ENCODE peak calls at places on chromosome 21, in seven cellular contexts. One of them, this sample, is unnamed. For H4K20me1, the result is how much of the 10 kb centered on the place peaks cover.

GRCh38 chr21:31142600-31142999 is 104.3 kb upstream of the KRTAP19-8 start:
- DNase-seq in IMR-90: no peak
- DNase-seq in GM23338: peak
- DNase-seq in fibroblast of lung: no peak
- DNase-seq in H9: no peak
- DNase-seq in GM23248: no peak
- DNase-seq in PC-3: peak
- DNase-seq in this sample: no peak

GRCh38 chr21:15434185-15434905 is 295.4 kb upstream of the USP25 start:
- DNase-seq in IMR-90: no peak
- DNase-seq in GM23338: no peak
- DNase-seq in fibroblast of lung: no peak
- DNase-seq in H9: no peak
- DNase-seq in GM23248: no peak
- DNase-seq in PC-3: no peak
- DNase-seq in this sample: no peak

GRCh38 chr21:39025198-39025597 is 158.1 kb downstream of the PSMG1 start:
- DNase-seq in IMR-90: no peak
- DNase-seq in GM23338: no peak
- DNase-seq in fibroblast of lung: no peak
- DNase-seq in H9: no peak
- DNase-seq in GM23248: no peak
- DNase-seq in PC-3: no peak
- DNase-seq in this sample: no peak

GRCh38 chr21:17780539-17780938 is 38.6 kb downstream of the C21orf91 start:
- DNase-seq in IMR-90: no peak
- DNase-seq in GM23338: no peak
- DNase-seq in fibroblast of lung: no peak
- DNase-seq in H9: no peak
- DNase-seq in GM23248: no peak
- DNase-seq in PC-3: no peak
- DNase-seq in this sample: no peak

GRCh38 chr21:31873275-31873695 is 465 bp downstream of the HUNK start:
- DNase-seq in IMR-90: no peak
- DNase-seq in GM23338: peak
- DNase-seq in fibroblast of lung: no peak
- DNase-seq in H9: peak
- DNase-seq in GM23248: no peak
- DNase-seq in PC-3: no peak
- DNase-seq in this sample: no peak

GRCh38 chr21:36699026-36699545 is at the start of gene SIM2:
- DNase-seq in IMR-90: peak
- DNase-seq in GM23338: peak
- DNase-seq in fibroblast of lung: no peak
- DNase-seq in H9: peak
- DNase-seq in GM23248: peak
- DNase-seq in PC-3: peak
- DNase-seq in this sample: peak

GRCh38 chr21:17576080-17576835 is 36.4 kb downstream of the BTG3 start:
- DNase-seq in IMR-90: no peak
- DNase-seq in GM23338: no peak
- DNase-seq in fibroblast of lung: no peak
- DNase-seq in H9: no peak
- DNase-seq in GM23248: no peak
- DNase-seq in PC-3: no peak
- DNase-seq in this sample: no peak

GRCh38 chr21:18764720-18765119 is 361.1 kb upstream of the TMPRSS15 start:
- DNase-seq in IMR-90: no peak
- DNase-seq in GM23338: no peak
- DNase-seq in fibroblast of lung: no peak
- DNase-seq in H9: no peak
- DNase-seq in GM23248: no peak
- DNase-seq in PC-3: no peak
- DNase-seq in this sample: no peak

GRCh38 chr21:17575076-17575475 is 37.6 kb downstream of the BTG3 start:
- DNase-seq in IMR-90: no peak
- DNase-seq in GM23338: no peak
- DNase-seq in fibroblast of lung: no peak
- DNase-seq in H9: no peak
- DNase-seq in GM23248: no peak
- DNase-seq in PC-3: no peak
- DNase-seq in this sample: no peak

GRCh38 chr21:24727803-24728425 is 879.4 kb downstream of the MRPL39 start:
- DNase-seq in IMR-90: peak
- DNase-seq in GM23338: peak
- DNase-seq in fibroblast of lung: peak
- DNase-seq in H9: no peak
- DNase-seq in GM23248: no peak
- DNase-seq in PC-3: no peak
- DNase-seq in this sample: no peak

GRCh38 chr21:26096972-26097371 is 73.6 kb downstream of the APP start:
- DNase-seq in IMR-90: no peak
- DNase-seq in GM23338: no peak
- DNase-seq in fibroblast of lung: no peak
- DNase-seq in H9: no peak
- DNase-seq in GM23248: no peak
- DNase-seq in PC-3: no peak
- DNase-seq in this sample: no peak

GRCh38 chr21:38386967-38387366 is 111.3 kb downstream of the ERG start:
- DNase-seq in IMR-90: no peak
- DNase-seq in GM23338: no peak
- DNase-seq in fibroblast of lung: no peak
- DNase-seq in H9: no peak
- DNase-seq in GM23248: peak
- DNase-seq in PC-3: no peak
- DNase-seq in this sample: peak

GRCh38 chr21:15240846-15241245 is 176.0 kb upstream of the NRIP1 start:
- DNase-seq in IMR-90: no peak
- DNase-seq in GM23338: no peak
- DNase-seq in fibroblast of lung: peak
- DNase-seq in H9: no peak
- DNase-seq in GM23248: no peak
- DNase-seq in PC-3: no peak
- DNase-seq in this sample: no peak

GRCh38 chr21:36773111-36773510 is 74.2 kb downstream of the SIM2 start:
- DNase-seq in IMR-90: peak
- DNase-seq in GM23338: no peak
- DNase-seq in fibroblast of lung: peak
- DNase-seq in H9: no peak
- DNase-seq in GM23248: peak
- DNase-seq in PC-3: peak
- DNase-seq in this sample: peak

GRCh38 chr21:32578107-32578691 is 7.1 kb downstream of the TCP10L start:
- DNase-seq in IMR-90: peak
- DNase-seq in GM23338: peak
- DNase-seq in fibroblast of lung: no peak
- DNase-seq in H9: peak
- DNase-seq in GM23248: peak
- DNase-seq in PC-3: peak
- DNase-seq in this sample: peak

GRCh38 chr21:41164981-41165650 is 2.8 kb upstream of the BACE2 start:
- DNase-seq in IMR-90: peak
- DNase-seq in GM23338: no peak
- DNase-seq in fibroblast of lung: peak
- DNase-seq in H9: no peak
- DNase-seq in GM23248: peak
- DNase-seq in PC-3: peak
- DNase-seq in this sample: peak

GRCh38 chr21:17746920-17747319 is 72.2 kb downstream of the C21orf91 start:
- DNase-seq in IMR-90: no peak
- DNase-seq in GM23338: no peak
- DNase-seq in fibroblast of lung: no peak
- DNase-seq in H9: no peak
- DNase-seq in GM23248: no peak
- DNase-seq in PC-3: no peak
- DNase-seq in this sample: no peak

GRCh38 chr21:16195896-16196443 is 466.2 kb downstream of the USP25 start:
- DNase-seq in IMR-90: no peak
- DNase-seq in GM23338: no peak
- DNase-seq in fibroblast of lung: peak
- DNase-seq in H9: no peak
- DNase-seq in GM23248: peak
- DNase-seq in PC-3: no peak
- DNase-seq in this sample: peak

GRCh38 chr21:35963920-35964451 is 96.3 kb downstream of the SETD4 start:
- DNase-seq in IMR-90: peak
- DNase-seq in GM23338: peak
- DNase-seq in fibroblast of lung: no peak
- DNase-seq in H9: no peak
- DNase-seq in GM23248: no peak
- DNase-seq in PC-3: no peak
- DNase-seq in this sample: no peak

GRCh38 chr21:22880573-22880972 is 1882.4 kb downstream of the NCAM2 start:
- DNase-seq in IMR-90: no peak
- DNase-seq in GM23338: no peak
- DNase-seq in fibroblast of lung: no peak
- DNase-seq in H9: no peak
- DNase-seq in GM23248: no peak
- DNase-seq in PC-3: no peak
- DNase-seq in this sample: no peak

GRCh38 chr21:17901458-17902092 is 82.4 kb upstream of the C21orf91 start:
- DNase-seq in IMR-90: peak
- DNase-seq in GM23338: no peak
- DNase-seq in fibroblast of lung: no peak
- DNase-seq in H9: peak
- DNase-seq in GM23248: peak
- DNase-seq in PC-3: peak
- DNase-seq in this sample: peak

GRCh38 chr21:25080706-25081495 is 526.4 kb downstream of the MRPL39 start:
- DNase-seq in IMR-90: peak
- DNase-seq in GM23338: no peak
- DNase-seq in fibroblast of lung: peak
- DNase-seq in H9: no peak
- DNase-seq in GM23248: peak
- DNase-seq in PC-3: no peak
- DNase-seq in this sample: no peak

GRCh38 chr21:29053011-29053553 is 20.4 kb downstream of the CCT8 start:
- DNase-seq in IMR-90: no peak
- DNase-seq in GM23338: no peak
- DNase-seq in fibroblast of lung: no peak
- DNase-seq in H9: no peak
- DNase-seq in GM23248: no peak
- DNase-seq in PC-3: no peak
- DNase-seq in this sample: no peak

GRCh38 chr21:29053656-29054055 is 19.8 kb downstream of the CCT8 start:
- DNase-seq in IMR-90: peak
- DNase-seq in GM23338: no peak
- DNase-seq in fibroblast of lung: peak
- DNase-seq in H9: no peak
- DNase-seq in GM23248: no peak
- DNase-seq in PC-3: no peak
- DNase-seq in this sample: no peak

GRCh38 chr21:29055080-29055479 is 18.4 kb downstream of the CCT8 start:
- DNase-seq in IMR-90: no peak
- DNase-seq in GM23338: no peak
- DNase-seq in fibroblast of lung: no peak
- DNase-seq in H9: no peak
- DNase-seq in GM23248: no peak
- DNase-seq in PC-3: no peak
- DNase-seq in this sample: no peak

GRCh38 chr21:29056538-29057050 is 16.9 kb downstream of the CCT8 start:
- DNase-seq in IMR-90: no peak
- DNase-seq in GM23338: no peak
- DNase-seq in fibroblast of lung: no peak
- DNase-seq in H9: no peak
- DNase-seq in GM23248: peak
- DNase-seq in PC-3: no peak
- DNase-seq in this sample: no peak

GRCh38 chr21:29056005-29056404 is 17.4 kb downstream of the CCT8 start:
- DNase-seq in IMR-90: peak
- DNase-seq in GM23338: no peak
- DNase-seq in fibroblast of lung: peak
- DNase-seq in H9: no peak
- DNase-seq in GM23248: peak
- DNase-seq in PC-3: peak
- DNase-seq in this sample: no peak
- H4K20me1 ChIP-seq in IMR-90: under half
- H4K20me1 ChIP-seq in GM23338: under half
- H4K20me1 ChIP-seq in fibroblast of lung: under half
- H4K20me1 ChIP-seq in H9: under half
- H4K20me1 ChIP-seq in GM23248: under half
- H4K20me1 ChIP-seq in PC-3: under half
- H4K20me1 ChIP-seq in this sample: under half

GRCh38 chr21:44350773-44351481 is 2.5 kb upstream of the TRPM2 start:
- DNase-seq in IMR-90: no peak
- DNase-seq in GM23338: no peak
- DNase-seq in fibroblast of lung: no peak
- DNase-seq in H9: peak
- DNase-seq in GM23248: no peak
- DNase-seq in PC-3: no peak
- DNase-seq in this sample: no peak
- H4K20me1 ChIP-seq in IMR-90: under half
- H4K20me1 ChIP-seq in GM23338: under half
- H4K20me1 ChIP-seq in fibroblast of lung: under half
- H4K20me1 ChIP-seq in H9: under half
- H4K20me1 ChIP-seq in GM23248: under half
- H4K20me1 ChIP-seq in PC-3: under half
- H4K20me1 ChIP-seq in this sample: under half

GRCh38 chr21:34128674-34129038 is 55.3 kb downstream of the MRPS6 start:
- DNase-seq in IMR-90: no peak
- DNase-seq in GM23338: no peak
- DNase-seq in fibroblast of lung: no peak
- DNase-seq in H9: no peak
- DNase-seq in GM23248: no peak
- DNase-seq in PC-3: no peak
- DNase-seq in this sample: no peak

GRCh38 chr21:34123609-34124008 is 50.2 kb downstream of the MRPS6 start:
- DNase-seq in IMR-90: no peak
- DNase-seq in GM23338: no peak
- DNase-seq in fibroblast of lung: no peak
- DNase-seq in H9: no peak
- DNase-seq in GM23248: no peak
- DNase-seq in PC-3: no peak
- DNase-seq in this sample: no peak

GRCh38 chr21:34126691-34127090 is 53.3 kb downstream of the MRPS6 start:
- DNase-seq in IMR-90: peak
- DNase-seq in GM23338: no peak
- DNase-seq in fibroblast of lung: peak
- DNase-seq in H9: no peak
- DNase-seq in GM23248: peak
- DNase-seq in PC-3: no peak
- DNase-seq in this sample: peak

GRCh38 chr21:34128124-34128523 is 54.7 kb downstream of the MRPS6 start:
- DNase-seq in IMR-90: no peak
- DNase-seq in GM23338: no peak
- DNase-seq in fibroblast of lung: no peak
- DNase-seq in H9: no peak
- DNase-seq in GM23248: peak
- DNase-seq in PC-3: no peak
- DNase-seq in this sample: no peak

GRCh38 chr21:34126269-34126668 is 52.9 kb downstream of the MRPS6 start:
- DNase-seq in IMR-90: peak
- DNase-seq in GM23338: peak
- DNase-seq in fibroblast of lung: peak
- DNase-seq in H9: no peak
- DNase-seq in GM23248: peak
- DNase-seq in PC-3: no peak
- DNase-seq in this sample: peak
- H4K20me1 ChIP-seq in IMR-90: under half
- H4K20me1 ChIP-seq in GM23338: under half
- H4K20me1 ChIP-seq in fibroblast of lung: under half
- H4K20me1 ChIP-seq in H9: under half
- H4K20me1 ChIP-seq in GM23248: under half
- H4K20me1 ChIP-seq in PC-3: under half
- H4K20me1 ChIP-seq in this sample: under half

GRCh38 chr21:44952929-44953627 is 13.2 kb downstream of the SLX9 start:
- DNase-seq in IMR-90: no peak
- DNase-seq in GM23338: no peak
- DNase-seq in fibroblast of lung: no peak
- DNase-seq in H9: no peak
- DNase-seq in GM23248: no peak
- DNase-seq in PC-3: no peak
- DNase-seq in this sample: no peak
- H4K20me1 ChIP-seq in IMR-90: under half
- H4K20me1 ChIP-seq in GM23338: under half
- H4K20me1 ChIP-seq in fibroblast of lung: under half
- H4K20me1 ChIP-seq in H9: under half
- H4K20me1 ChIP-seq in GM23248: under half
- H4K20me1 ChIP-seq in PC-3: under half
- H4K20me1 ChIP-seq in this sample: under half